ENCODE peak calls at places on chromosome 2, in ten cellular contexts. One of them, this sample, is unnamed.

GRCh38 chr2:40434638-40435296 is 17.1 kb downstream of the SLC8A1 start:
- DNase-seq in tibial nerve: no peak
- DNase-seq in stomach: no peak
- DNase-seq in gastrocnemius medialis: no peak
- DNase-seq in adrenal gland: peak
- DNase-seq in HCT116: peak
- DNase-seq in heart left ventricle: no peak
- DNase-seq in ovary: no peak
- DNase-seq in Peyer's patch: no peak
- DNase-seq in transverse colon: no peak
- DNase-seq in this sample: peak

GRCh38 chr2:3434005-3434404 is 54.5 kb downstream of the TRAPPC12 start:
- DNase-seq in tibial nerve: no peak
- DNase-seq in stomach: no peak
- DNase-seq in gastrocnemius medialis: no peak
- DNase-seq in adrenal gland: no peak
- DNase-seq in HCT116: no peak
- DNase-seq in heart left ventricle: no peak
- DNase-seq in ovary: no peak
- DNase-seq in Peyer's patch: no peak
- DNase-seq in transverse colon: no peak
- DNase-seq in this sample: no peak

GRCh38 chr2:11004206-11004605 is 92.5 kb downstream of the KCNF1 start:
- DNase-seq in tibial nerve: no peak
- DNase-seq in stomach: no peak
- DNase-seq in gastrocnemius medialis: no peak
- DNase-seq in adrenal gland: no peak
- DNase-seq in HCT116: no peak
- DNase-seq in heart left ventricle: no peak
- DNase-seq in ovary: no peak
- DNase-seq in Peyer's patch: no peak
- DNase-seq in transverse colon: no peak
- DNase-seq in this sample: no peak

GRCh38 chr2:120094795-120095194 is 81.9 kb downstream of the EPB41L5 start:
- DNase-seq in tibial nerve: no peak
- DNase-seq in stomach: no peak
- DNase-seq in gastrocnemius medialis: no peak
- DNase-seq in adrenal gland: no peak
- DNase-seq in HCT116: no peak
- DNase-seq in heart left ventricle: no peak
- DNase-seq in ovary: no peak
- DNase-seq in Peyer's patch: no peak
- DNase-seq in transverse colon: no peak
- DNase-seq in this sample: no peak

GRCh38 chr2:71530246-71530986 is 77.1 kb downstream of the DYSF start:
- DNase-seq in tibial nerve: no peak
- DNase-seq in stomach: no peak
- DNase-seq in gastrocnemius medialis: peak
- DNase-seq in adrenal gland: peak
- DNase-seq in HCT116: peak
- DNase-seq in heart left ventricle: no peak
- DNase-seq in ovary: no peak
- DNase-seq in Peyer's patch: no peak
- DNase-seq in transverse colon: no peak
- DNase-seq in this sample: no peak

GRCh38 chr2:61575447-61575859 is 37.3 kb upstream of the XPO1 start:
- DNase-seq in tibial nerve: no peak
- DNase-seq in stomach: no peak
- DNase-seq in gastrocnemius medialis: no peak
- DNase-seq in adrenal gland: no peak
- DNase-seq in HCT116: no peak
- DNase-seq in heart left ventricle: no peak
- DNase-seq in ovary: no peak
- DNase-seq in Peyer's patch: no peak
- DNase-seq in transverse colon: no peak
- DNase-seq in this sample: no peak

GRCh38 chr2:73920577-73921545 is 5.8 kb upstream of the DGUOK start:
- DNase-seq in tibial nerve: no peak
- DNase-seq in stomach: peak
- DNase-seq in gastrocnemius medialis: no peak
- DNase-seq in adrenal gland: no peak
- DNase-seq in HCT116: peak
- DNase-seq in heart left ventricle: no peak
- DNase-seq in ovary: no peak
- DNase-seq in Peyer's patch: peak
- DNase-seq in transverse colon: peak
- DNase-seq in this sample: peak

GRCh38 chr2:113283704-113284284 is 5.1 kb upstream of the PAX8 start:
- DNase-seq in tibial nerve: no peak
- DNase-seq in stomach: peak
- DNase-seq in gastrocnemius medialis: peak
- DNase-seq in adrenal gland: peak
- DNase-seq in HCT116: peak
- DNase-seq in heart left ventricle: no peak
- DNase-seq in ovary: peak
- DNase-seq in Peyer's patch: no peak
- DNase-seq in transverse colon: peak
- DNase-seq in this sample: peak

GRCh38 chr2:86622878-86623548 is 652 bp downstream of the RNF103 start:
- DNase-seq in tibial nerve: peak
- DNase-seq in stomach: peak
- DNase-seq in gastrocnemius medialis: peak
- DNase-seq in adrenal gland: peak
- DNase-seq in HCT116: no peak
- DNase-seq in heart left ventricle: peak
- DNase-seq in ovary: peak
- DNase-seq in Peyer's patch: peak
- DNase-seq in transverse colon: peak
- DNase-seq in this sample: peak

GRCh38 chr2:46184794-46185583 is 112.2 kb upstream of the EPAS1 start:
- DNase-seq in tibial nerve: no peak
- DNase-seq in stomach: no peak
- DNase-seq in gastrocnemius medialis: no peak
- DNase-seq in adrenal gland: no peak
- DNase-seq in HCT116: no peak
- DNase-seq in heart left ventricle: no peak
- DNase-seq in ovary: no peak
- DNase-seq in Peyer's patch: no peak
- DNase-seq in transverse colon: no peak
- DNase-seq in this sample: no peak

GRCh38 chr2:46183426-46183825 is 113.8 kb upstream of the EPAS1 start:
- DNase-seq in tibial nerve: no peak
- DNase-seq in stomach: no peak
- DNase-seq in gastrocnemius medialis: no peak
- DNase-seq in adrenal gland: no peak
- DNase-seq in HCT116: no peak
- DNase-seq in heart left ventricle: no peak
- DNase-seq in ovary: no peak
- DNase-seq in Peyer's patch: no peak
- DNase-seq in transverse colon: no peak
- DNase-seq in this sample: no peak

GRCh38 chr2:46188041-46188715 is 109.0 kb upstream of the EPAS1 start:
- DNase-seq in tibial nerve: no peak
- DNase-seq in stomach: no peak
- DNase-seq in gastrocnemius medialis: no peak
- DNase-seq in adrenal gland: no peak
- DNase-seq in HCT116: no peak
- DNase-seq in heart left ventricle: no peak
- DNase-seq in ovary: no peak
- DNase-seq in Peyer's patch: no peak
- DNase-seq in transverse colon: no peak
- DNase-seq in this sample: no peak

GRCh38 chr2:46181789-46182530 is 115.2 kb upstream of the EPAS1 start:
- DNase-seq in tibial nerve: no peak
- DNase-seq in stomach: no peak
- DNase-seq in gastrocnemius medialis: no peak
- DNase-seq in adrenal gland: no peak
- DNase-seq in HCT116: no peak
- DNase-seq in heart left ventricle: peak
- DNase-seq in ovary: no peak
- DNase-seq in Peyer's patch: no peak
- DNase-seq in transverse colon: no peak
- DNase-seq in this sample: no peak

GRCh38 chr2:46187112-46187618 is 110.0 kb upstream of the EPAS1 start:
- DNase-seq in tibial nerve: no peak
- DNase-seq in stomach: peak
- DNase-seq in gastrocnemius medialis: no peak
- DNase-seq in adrenal gland: no peak
- DNase-seq in HCT116: no peak
- DNase-seq in heart left ventricle: no peak
- DNase-seq in ovary: peak
- DNase-seq in Peyer's patch: peak
- DNase-seq in transverse colon: peak
- DNase-seq in this sample: peak
- H3K4me3 ChIP-seq in tibial nerve: peak
- H3K4me3 ChIP-seq in stomach: no peak
- H3K4me3 ChIP-seq in gastrocnemius medialis: peak
- H3K4me3 ChIP-seq in adrenal gland: no peak
- H3K4me3 ChIP-seq in HCT116: no peak
- H3K4me3 ChIP-seq in heart left ventricle: peak
- H3K4me3 ChIP-seq in ovary: peak
- H3K4me3 ChIP-seq in Peyer's patch: no peak
- H3K4me3 ChIP-seq in transverse colon: no peak
- H3K4me3 ChIP-seq in this sample: peak

GRCh38 chr2:235669983-235670962 is 176.4 kb downstream of the AGAP1 start:
- DNase-seq in tibial nerve: peak
- DNase-seq in stomach: peak
- DNase-seq in gastrocnemius medialis: peak
- DNase-seq in adrenal gland: peak
- DNase-seq in HCT116: no peak
- DNase-seq in heart left ventricle: peak
- DNase-seq in ovary: peak
- DNase-seq in Peyer's patch: peak
- DNase-seq in transverse colon: peak
- DNase-seq in this sample: peak
- TF ChIP-seq CTCF in tibial nerve: peak
- TF ChIP-seq CTCF in stomach: no peak
- TF ChIP-seq CTCF in gastrocnemius medialis: peak
- TF ChIP-seq CTCF in adrenal gland: peak
- TF ChIP-seq CTCF in HCT116: peak
- TF ChIP-seq CTCF in heart left ventricle: peak
- TF ChIP-seq CTCF in ovary: peak
- TF ChIP-seq CTCF in Peyer's patch: peak
- TF ChIP-seq CTCF in transverse colon: peak
- TF ChIP-seq CTCF in this sample: peak

GRCh38 chr2:70124983-70125480 is 37.8 kb downstream of the PCBP1 start:
- DNase-seq in tibial nerve: peak
- DNase-seq in stomach: peak
- DNase-seq in gastrocnemius medialis: peak
- DNase-seq in adrenal gland: peak
- DNase-seq in HCT116: no peak
- DNase-seq in heart left ventricle: peak
- DNase-seq in ovary: peak
- DNase-seq in Peyer's patch: peak
- DNase-seq in transverse colon: peak
- DNase-seq in this sample: peak
- TF ChIP-seq POLR2A in tibial nerve: peak
- TF ChIP-seq POLR2A in stomach: no peak
- TF ChIP-seq POLR2A in gastrocnemius medialis: peak
- TF ChIP-seq POLR2A in adrenal gland: peak
- TF ChIP-seq POLR2A in HCT116: no peak
- TF ChIP-seq POLR2A in heart left ventricle: peak
- TF ChIP-seq POLR2A in ovary: no peak
- TF ChIP-seq POLR2A in Peyer's patch: no peak
- TF ChIP-seq POLR2A in transverse colon: no peak
- TF ChIP-seq POLR2A in this sample: no peak

GRCh38 chr2:127642706-127643697 is 3.0 kb upstream of the GPR17 start:
- DNase-seq in tibial nerve: no peak
- DNase-seq in stomach: no peak
- DNase-seq in gastrocnemius medialis: no peak
- DNase-seq in adrenal gland: peak
- DNase-seq in HCT116: no peak
- DNase-seq in heart left ventricle: no peak
- DNase-seq in ovary: no peak
- DNase-seq in Peyer's patch: no peak
- DNase-seq in transverse colon: no peak
- DNase-seq in this sample: no peak
- H3K4me3 ChIP-seq in tibial nerve: no peak
- H3K4me3 ChIP-seq in stomach: no peak
- H3K4me3 ChIP-seq in gastrocnemius medialis: no peak
- H3K4me3 ChIP-seq in adrenal gland: no peak
- H3K4me3 ChIP-seq in HCT116: no peak
- H3K4me3 ChIP-seq in heart left ventricle: no peak
- H3K4me3 ChIP-seq in ovary: no peak
- H3K4me3 ChIP-seq in Peyer's patch: no peak
- H3K4me3 ChIP-seq in transverse colon: no peak
- H3K4me3 ChIP-seq in this sample: no peak

GRCh38 chr2:197310271-197310939 is at the start of gene ANKRD44:
- DNase-seq in tibial nerve: peak
- DNase-seq in stomach: peak
- DNase-seq in gastrocnemius medialis: peak
- DNase-seq in adrenal gland: peak
- DNase-seq in HCT116: peak
- DNase-seq in heart left ventricle: peak
- DNase-seq in ovary: peak
- DNase-seq in Peyer's patch: peak
- DNase-seq in transverse colon: peak
- DNase-seq in this sample: peak

GRCh38 chr2:197309369-197310231 is 980 bp downstream of the ANKRD44 start:
- DNase-seq in tibial nerve: no peak
- DNase-seq in stomach: peak
- DNase-seq in gastrocnemius medialis: peak
- DNase-seq in adrenal gland: peak
- DNase-seq in HCT116: no peak
- DNase-seq in heart left ventricle: no peak
- DNase-seq in ovary: peak
- DNase-seq in Peyer's patch: peak
- DNase-seq in transverse colon: peak
- DNase-seq in this sample: peak

GRCh38 chr2:197311521-197312033 is 997 bp upstream of the ANKRD44 start:
- DNase-seq in tibial nerve: no peak
- DNase-seq in stomach: no peak
- DNase-seq in gastrocnemius medialis: no peak
- DNase-seq in adrenal gland: no peak
- DNase-seq in HCT116: no peak
- DNase-seq in heart left ventricle: no peak
- DNase-seq in ovary: no peak
- DNase-seq in Peyer's patch: no peak
- DNase-seq in transverse colon: no peak
- DNase-seq in this sample: no peak

GRCh38 chr2:197312186-197312585 is 1.6 kb upstream of the ANKRD44 start:
- DNase-seq in tibial nerve: no peak
- DNase-seq in stomach: no peak
- DNase-seq in gastrocnemius medialis: no peak
- DNase-seq in adrenal gland: no peak
- DNase-seq in HCT116: no peak
- DNase-seq in heart left ventricle: no peak
- DNase-seq in ovary: no peak
- DNase-seq in Peyer's patch: no peak
- DNase-seq in transverse colon: no peak
- DNase-seq in this sample: no peak

DNA sequence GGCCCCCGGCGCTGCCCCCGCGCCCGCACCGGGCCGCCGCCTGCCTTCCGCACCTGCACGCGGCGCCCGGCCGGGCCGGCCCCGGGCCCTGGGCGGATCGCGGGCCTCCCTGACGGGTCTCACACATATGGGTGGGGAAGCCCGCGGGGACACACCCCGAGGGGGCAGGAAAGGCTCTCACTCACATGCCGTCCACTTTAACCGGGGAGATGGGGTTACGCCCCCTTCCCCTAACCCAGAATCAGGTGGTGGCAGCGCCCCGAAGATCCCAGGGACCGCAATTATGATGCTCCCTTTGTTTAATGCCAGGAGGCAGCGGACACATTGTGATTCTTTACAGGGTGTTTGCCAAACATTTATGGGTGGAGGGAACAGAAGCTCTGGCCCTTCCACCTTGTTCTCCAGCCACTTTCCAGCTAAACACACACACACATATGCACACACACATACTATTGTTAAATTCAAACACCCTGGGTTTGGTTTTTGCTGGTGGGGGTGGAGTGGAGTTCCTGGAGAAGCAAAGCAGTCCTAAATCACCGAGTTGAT is 433 bp upstream of the ANKRD44 start:
- DNase-seq in tibial nerve: no peak
- DNase-seq in stomach: no peak
- DNase-seq in gastrocnemius medialis: no peak
- DNase-seq in adrenal gland: no peak
- DNase-seq in HCT116: no peak
- DNase-seq in heart left ventricle: no peak
- DNase-seq in ovary: no peak
- DNase-seq in Peyer's patch: no peak
- DNase-seq in transverse colon: no peak
- DNase-seq in this sample: no peak
- TF ChIP-seq CTCF in tibial nerve: no peak
- TF ChIP-seq CTCF in stomach: no peak
- TF ChIP-seq CTCF in gastrocnemius medialis: no peak
- TF ChIP-seq CTCF in adrenal gland: no peak
- TF ChIP-seq CTCF in HCT116: no peak
- TF ChIP-seq CTCF in heart left ventricle: no peak
- TF ChIP-seq CTCF in ovary: no peak
- TF ChIP-seq CTCF in Peyer's patch: no peak
- TF ChIP-seq CTCF in transverse colon: no peak
- TF ChIP-seq CTCF in this sample: no peak